ENCODE peak calls at places on chromosome 6, in ten cellular contexts. N, W, G, E, S, U, C, H, M and O are unnamed samples. For H3K4me1, the result is how much of the 10 kb centered on the place peaks cover.

GRCh38 chr6:143579703-143580102 is 68.2 kb upstream of the FUCA2 start:
- DNase-seq in N (no peak), W (no peak), G (no peak), E (peak), S (no peak), U (no peak), C (no peak), H (no peak), M (no peak), O (no peak)

GRCh38 chr6:3748208-3748701 is 3.3 kb downstream of the PXDC1 start:
- DNase-seq in N (peak), W (peak), G (peak), E (no peak), S (no peak), U (peak), C (peak), H (peak), M (peak), O (no peak)

GRCh38 chr6:137830562-137830961 is 36.5 kb upstream of the TNFAIP3 start:
- DNase-seq in N (no peak), W (no peak), G (no peak), E (no peak), S (no peak), U (no peak), C (no peak), H (no peak), M (no peak), O (no peak)

GRCh38 chr6:92810913-92811312 is 608.4 kb downstream of the EPHA7 start:
- DNase-seq in N (peak), W (no peak), G (peak), E (no peak), S (no peak), U (no peak), C (peak), H (peak), M (peak), O (no peak)

GRCh38 chr6:130644175-130644574 is 183.0 kb upstream of the SMLR1 start:
- DNase-seq in N (no peak), W (no peak), G (no peak), E (no peak), S (no peak), U (no peak), C (no peak), H (no peak), M (no peak), O (no peak)

GRCh38 chr6:46925563-46926253 is 4.0 kb upstream of the ADGRF5 start:
- DNase-seq in N (peak), W (peak), G (no peak), E (no peak), S (no peak), U (peak), C (no peak), H (no peak), M (no peak), O (no peak)

GRCh38 chr6:10720229-10720959 is 2.5 kb upstream of the TMEM14C start:
- DNase-seq in N (peak), W (peak), G (no peak), E (peak), S (peak), U (peak), C (no peak), H (no peak), M (peak), O (no peak)

GRCh38 chr6:43120938-43121913 is 45.1 kb downstream of the PTK7 start:
- DNase-seq in N (no peak), W (peak), G (no peak), E (peak), S (peak), U (no peak), C (peak), H (no peak), M (no peak), O (no peak)

GRCh38 chr6:43247115-43247999 is 4.1 kb downstream of the TTBK1 start:
- DNase-seq in N (peak), W (peak), G (peak), E (peak), S (peak), U (peak), C (peak), H (peak), M (peak), O (no peak)

GRCh38 chr6:11585426-11586016 is 48.0 kb downstream of the TMEM170B start:
- DNase-seq in N (peak), W (no peak), G (peak), E (no peak), S (no peak), U (no peak), C (peak), H (peak), M (peak), O (no peak)

GRCh38 chr6:65531545-65531944 is 175.5 kb downstream of the EYS start:
- DNase-seq in N (no peak), W (no peak), G (no peak), E (no peak), S (no peak), U (no peak), C (no peak), H (no peak), M (peak), O (no peak)

GRCh38 chr6:89199571-89199970 is 17.6 kb downstream of the GABRR1 start:
- DNase-seq in N (no peak), W (no peak), G (no peak), E (no peak), S (no peak), U (no peak), C (no peak), H (no peak), M (no peak), O (no peak)

GRCh38 chr6:35034411-35035171 is 106.5 kb downstream of the TCP11 start:
- DNase-seq in N (no peak), W (peak), G (no peak), E (no peak), S (no peak), U (peak), C (no peak), H (no peak), M (no peak), O (no peak)

GRCh38 chr6:45480697-45481415 is 103.1 kb upstream of the SUPT3H start:
- DNase-seq in N (no peak), W (no peak), G (no peak), E (no peak), S (no peak), U (no peak), C (no peak), H (no peak), M (no peak), O (no peak)

GRCh38 chr6:25192562-25192961 is 86.6 kb upstream of the CARMIL1 start:
- DNase-seq in N (no peak), W (no peak), G (peak), E (no peak), S (no peak), U (no peak), C (no peak), H (no peak), M (no peak), O (no peak)

GRCh38 chr6:140245641-140246040 is 871.2 kb upstream of the CITED2 start:
- DNase-seq in N (no peak), W (no peak), G (no peak), E (no peak), S (no peak), U (no peak), C (no peak), H (no peak), M (no peak), O (no peak)

GRCh38 chr6:39887692-39888450 is 46.4 kb downstream of the MOCS1 start:
- DNase-seq in N (peak), W (no peak), G (no peak), E (peak), S (no peak), U (peak), C (no peak), H (no peak), M (no peak), O (no peak)
- TF ChIP-seq POLR2AphosphoS5 in N (no peak), W (no peak), G (no peak), E (peak), S (peak), U (no peak), C (no peak), H (no peak), M (no peak), O (peak)

DNA sequence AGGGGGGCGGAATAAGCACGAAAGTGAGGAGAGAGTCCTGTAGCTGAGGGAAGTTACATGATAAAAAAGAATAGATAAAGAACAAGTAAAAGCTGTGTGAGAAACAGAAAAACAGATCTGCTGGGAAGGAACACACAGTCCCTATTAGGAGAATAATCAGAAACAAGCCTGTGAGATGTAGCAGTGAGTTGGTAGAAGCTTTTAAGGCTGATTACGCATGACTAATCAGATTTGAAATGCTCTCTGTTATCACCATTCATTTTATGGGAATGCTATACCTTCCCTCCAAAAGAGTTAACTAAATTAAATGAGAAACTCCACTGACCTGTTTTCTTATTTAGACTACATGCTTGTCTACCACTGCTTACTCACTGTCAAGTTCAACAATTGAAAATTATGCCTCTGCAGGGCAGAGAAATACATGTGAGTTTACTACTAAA is 15.8 kb downstream of the REPS1 start:
- DNase-seq in N (no peak), W (no peak), G (no peak), E (no peak), S (no peak), U (no peak), C (no peak), H (no peak), M (peak), O (no peak)
- H3K4me1 ChIP-seq in N (under half), W (under half), G (half or more), E (under half), S (half or more), U (half or more), C (under half), H (under half), M (under half), O (under half)

DNA sequence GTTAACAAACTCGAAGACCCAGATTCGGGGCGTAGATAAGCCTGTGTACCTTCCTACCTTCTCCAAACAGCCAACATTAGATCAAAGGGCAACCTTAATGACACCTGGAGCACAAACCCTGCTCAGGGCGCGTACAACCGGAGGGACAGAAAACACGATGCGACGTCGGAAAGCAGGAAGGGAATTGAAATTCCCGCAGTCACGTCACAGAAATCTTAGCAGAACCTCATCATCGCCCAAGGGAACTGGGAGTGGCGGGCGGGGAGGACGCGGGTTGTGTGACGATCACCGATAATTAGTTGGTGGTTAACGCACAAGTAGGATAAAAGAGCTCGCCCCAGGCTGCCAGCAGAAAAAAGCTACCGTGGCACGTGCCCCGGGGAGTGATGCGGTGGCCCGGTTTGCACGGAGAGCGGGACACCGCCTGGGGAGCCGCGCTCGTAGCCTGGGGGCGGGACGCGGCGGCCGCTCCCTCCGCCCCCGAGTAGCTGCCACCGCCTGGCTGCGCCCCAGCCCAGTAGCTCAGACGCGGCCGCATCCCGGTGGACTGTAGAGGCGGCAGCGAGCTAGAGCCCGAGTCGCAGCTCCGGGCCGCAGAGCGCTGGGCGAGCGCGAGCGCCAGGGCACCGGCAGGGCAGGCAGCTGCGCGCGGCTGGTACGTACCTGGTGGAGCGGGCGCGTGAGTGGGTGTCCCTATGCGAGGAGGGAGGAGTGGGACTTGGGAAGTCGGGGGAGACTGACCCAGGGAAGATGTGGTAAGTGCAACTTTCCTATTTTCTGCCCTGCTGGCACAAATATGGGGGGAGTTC is at the start of gene PKIB:
- DNase-seq in N (peak), W (peak), G (peak), E (peak), S (peak), U (peak), C (peak), H (peak), M (peak), O (no peak)
- TF ChIP-seq CTCF in N (peak), W (no peak), G (peak), E (no peak), S (no peak), U (no peak), C (no peak), H (peak), M (peak), O (peak)

GRCh38 chr6:50849016-50849748 is 30.5 kb downstream of the TFAP2B start:
- DNase-seq in N (no peak), W (no peak), G (peak), E (no peak), S (no peak), U (no peak), C (no peak), H (no peak), M (peak), O (no peak)
- TF ChIP-seq POLR2AphosphoS5 in N (no peak), W (no peak), G (no peak), E (no peak), S (no peak), U (no peak), C (no peak), H (no peak), M (no peak), O (no peak)

GRCh38 chr6:52554684-52555280 is 22.1 kb downstream of the TRAM2 start:
- DNase-seq in N (no peak), W (no peak), G (no peak), E (no peak), S (no peak), U (no peak), C (no peak), H (no peak), M (no peak), O (no peak)

GRCh38 chr6:52558266-52559000 is 18.4 kb downstream of the TRAM2 start:
- DNase-seq in N (no peak), W (no peak), G (no peak), E (no peak), S (no peak), U (no peak), C (no peak), H (no peak), M (no peak), O (no peak)

GRCh38 chr6:52555531-52556228 is 21.2 kb downstream of the TRAM2 start:
- DNase-seq in N (no peak), W (no peak), G (no peak), E (no peak), S (no peak), U (no peak), C (no peak), H (no peak), M (no peak), O (no peak)

GRCh38 chr6:52560462-52560861 is 16.4 kb downstream of the TRAM2 start:
- DNase-seq in N (no peak), W (no peak), G (no peak), E (no peak), S (no peak), U (no peak), C (no peak), H (no peak), M (no peak), O (no peak)

GRCh38 chr6:52557389-52558265 is 19.2 kb downstream of the TRAM2 start:
- DNase-seq in N (no peak), W (no peak), G (peak), E (no peak), S (no peak), U (no peak), C (no peak), H (no peak), M (no peak), O (no peak)
- H3K4me1 ChIP-seq in N (half or more), W (under half), G (under half), E (half or more), S (under half), U (half or more), C (under half), H (under half), M (under half), O (half or more)

GRCh38 chr6:158597565-158597964 is 37.7 kb downstream of the TMEM181 start:
- DNase-seq in N (no peak), W (no peak), G (no peak), E (no peak), S (no peak), U (no peak), C (no peak), H (no peak), M (no peak), O (no peak)

GRCh38 chr6:158596861-158597260 is 37.0 kb downstream of the TMEM181 start:
- DNase-seq in N (no peak), W (no peak), G (no peak), E (no peak), S (no peak), U (no peak), C (no peak), H (no peak), M (peak), O (no peak)

GRCh38 chr6:158593670-158594069 is 33.8 kb downstream of the TMEM181 start:
- DNase-seq in N (no peak), W (no peak), G (no peak), E (no peak), S (no peak), U (no peak), C (no peak), H (no peak), M (no peak), O (no peak)

GRCh38 chr6:158591134-158591809 is 31.4 kb downstream of the TMEM181 start:
- DNase-seq in N (no peak), W (no peak), G (no peak), E (no peak), S (no peak), U (no peak), C (no peak), H (no peak), M (no peak), O (no peak)

GRCh38 chr6:158595223-158595622 is 35.3 kb downstream of the TMEM181 start:
- DNase-seq in N (peak), W (no peak), G (no peak), E (no peak), S (no peak), U (no peak), C (no peak), H (no peak), M (peak), O (no peak)
- TF ChIP-seq CTCF in N (peak), W (no peak), G (no peak), E (no peak), S (peak), U (no peak), C (peak), H (peak), M (peak), O (no peak)

DNA sequence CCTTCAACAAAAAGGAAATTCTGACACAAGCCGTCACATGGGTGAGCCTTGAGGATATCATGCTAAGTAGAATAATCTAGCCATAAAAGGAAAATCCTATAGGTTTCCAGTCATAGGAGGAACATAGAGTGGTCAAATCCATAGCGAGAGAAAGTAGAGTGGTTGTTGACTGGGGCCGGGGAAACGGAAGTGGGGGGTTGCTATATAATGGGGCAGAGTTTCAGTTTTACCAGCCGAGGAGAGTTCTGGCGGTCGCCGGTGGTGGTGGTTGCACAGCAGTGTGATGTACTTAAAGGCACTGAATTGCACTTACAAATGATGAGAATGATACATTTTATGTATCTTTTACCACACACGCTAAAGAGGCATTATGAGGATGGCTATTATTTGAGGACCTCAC is 4.9 kb downstream of the GPR31 start:
- DNase-seq in N (no peak), W (no peak), G (no peak), E (no peak), S (peak), U (no peak), C (no peak), H (no peak), M (no peak), O (no peak)
- TF ChIP-seq POLR2AphosphoS5 in N (no peak), W (no peak), G (no peak), E (no peak), S (no peak), U (no peak), C (no peak), H (no peak), M (no peak), O (no peak)

GRCh38 chr6:44255848-44256247 is 1.5 kb downstream of the SLC35B2 start:
- DNase-seq in N (no peak), W (no peak), G (no peak), E (no peak), S (no peak), U (no peak), C (no peak), H (peak), M (no peak), O (no peak)

GRCh38 chr6:44258325-44258863 is 1.1 kb upstream of the SLC35B2 start:
- DNase-seq in N (no peak), W (no peak), G (no peak), E (no peak), S (peak), U (no peak), C (no peak), H (no peak), M (no peak), O (no peak)

GRCh38 chr6:44256291-44257006 is 879 bp downstream of the SLC35B2 start:
- DNase-seq in N (no peak), W (no peak), G (peak), E (no peak), S (peak), U (peak), C (no peak), H (no peak), M (no peak), O (no peak)

GRCh38 chr6:44257753-44258324 is 511 bp upstream of the SLC35B2 start:
- DNase-seq in N (no peak), W (no peak), G (no peak), E (no peak), S (no peak), U (no peak), C (no peak), H (no peak), M (no peak), O (no peak)

GRCh38 chr6:44257007-44257752 is at the start of gene SLC35B2:
- DNase-seq in N (peak), W (peak), G (peak), E (peak), S (peak), U (peak), C (no peak), H (peak), M (peak), O (no peak)
- H3K4me1 ChIP-seq in N (half or more), W (under half), G (under half), E (under half), S (half or more), U (half or more), C (under half), H (under half), M (under half), O (under half)

GRCh38 chr6:147192278-147192911 is 11.8 kb upstream of the STXBP5 start:
- DNase-seq in N (peak), W (no peak), G (no peak), E (no peak), S (no peak), U (no peak), C (no peak), H (no peak), M (no peak), O (no peak)
- TF ChIP-seq CTCF in N (no peak), W (no peak), G (no peak), E (no peak), S (no peak), U (no peak), C (no peak), H (no peak), M (no peak), O (no peak)